ENCODE peak calls at places on chromosomes 11 and 22, in five cellular contexts. Q is right lobe of liver; O is HL-60; C is astrocyte; H is CD8-positive, alpha-beta T cell. J is an unnamed sample.

GRCh38 chr11:64268687-64269379 is 15.6 kb downstream of the BAD start:
- DNase-seq in Q (peak; percentile 71), O (peak; percentile 77), C (peak; percentile 46), H (no peak), J (no peak)

GRCh38 chr11:127627629-127628462 is 627.3 kb upstream of the KIRREL3 start:
- DNase-seq in Q (peak; percentile 68), O (no peak), C (peak; percentile 20), H (no peak), J (no peak)

GRCh38 chr22:45784357-45785277 is 113.0 kb downstream of the ATXN10 start:
- DNase-seq in Q (no peak), O (no peak), C (no peak), H (no peak), J (no peak)

GRCh38 chr22:25567305-25567704 is 2.8 kb downstream of the GRK3 start:
- DNase-seq in Q (no peak), O (peak; percentile 21), C (no peak), H (no peak), J (no peak)

GRCh38 chr22:25219948-25220442 is 556 bp downstream of the CRYBB2 start:
- DNase-seq in Q (no peak), O (no peak), C (no peak), H (no peak), J (no peak)

GRCh38 chr11:30377347-30377746 is 54.4 kb downstream of the ARL14EP start:
- DNase-seq in Q (no peak), O (no peak), C (no peak), H (no peak), J (no peak)

GRCh38 chr11:13382751-13383150 is 80.3 kb downstream of the BTBD10 start:
- DNase-seq in Q (no peak), O (no peak), C (no peak), H (no peak), J (no peak)

GRCh38 chr22:47963660-47964059 is 1201.2 kb downstream of the TBC1D22A start:
- DNase-seq in Q (no peak), O (no peak), C (no peak), H (no peak), J (no peak)

GRCh38 chr22:23763579-23764331 is 965 bp downstream of the C22orf15 start:
- DNase-seq in Q (no peak), O (no peak), C (no peak), H (no peak), J (no peak)

GRCh38 chr22:44025171-44026065 is 1.3 kb downstream of the PARVB start:
- DNase-seq in Q (peak; percentile 55), O (peak; percentile 72), C (no peak), H (no peak), J (no peak)

GRCh38 chr11:73262851-73263495 is 9.2 kb upstream of the P2RY6 start:
- DNase-seq in Q (no peak), O (no peak), C (peak; percentile 14), H (no peak), J (no peak)

GRCh38 chr11:84719935-84720577 is 907.1 kb downstream of the DLG2 start:
- DNase-seq in Q (peak; percentile 29), O (no peak), C (no peak), H (no peak), J (no peak)

GRCh38 chr11:128632151-128632791 is 44.9 kb upstream of the ETS1 start:
- DNase-seq in Q (no peak), O (peak; percentile 43), C (peak; percentile 46), H (peak; percentile 29), J (peak; percentile 45)

DNA sequence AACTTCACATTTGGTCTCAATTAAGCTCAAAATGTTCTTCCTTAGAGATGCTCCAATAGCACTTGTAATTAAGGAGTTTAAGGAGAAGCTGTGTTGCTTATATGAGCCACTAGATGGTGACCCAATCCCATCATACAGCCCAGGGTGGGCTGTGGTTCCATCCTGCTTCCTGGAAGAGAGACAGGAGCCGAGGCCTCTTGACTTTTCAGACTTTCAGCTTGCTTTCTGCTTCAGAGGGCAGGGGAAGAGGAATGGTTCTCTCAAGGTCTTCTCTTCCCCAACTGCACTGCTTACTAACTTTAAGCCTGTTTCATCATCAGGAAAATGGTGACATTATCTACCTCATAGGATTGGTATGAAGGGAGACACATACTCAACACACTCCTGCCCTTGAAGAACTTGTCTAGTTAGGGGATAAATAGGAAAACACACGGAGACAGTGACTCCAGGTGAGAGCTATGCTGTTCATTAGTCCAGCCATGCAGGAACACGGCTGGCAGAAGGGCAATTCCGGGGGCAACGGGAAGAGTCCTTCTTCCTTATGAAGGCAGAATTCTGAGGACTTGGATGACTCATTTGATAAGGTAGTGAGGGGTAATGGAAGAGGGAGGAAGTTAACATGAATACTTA is 20.1 kb downstream of the TMEM218 start:
- DNase-seq in Q (no peak), O (no peak), C (peak; percentile 64), H (no peak), J (peak; percentile 58)
- TF ChIP-seq CTCF in Q (peak; percentile 63), O (no peak), C (peak; percentile 78), H (no peak), J (peak; percentile 80)

GRCh38 chr11:88420165-88420781 is 82.7 kb upstream of the CTSC start:
- DNase-seq in Q (no peak), O (peak; percentile 60), C (peak; percentile 48), H (no peak), J (no peak)
- H3K27ac ChIP-seq in Q (no peak overlapping the region), O (peak overlapping the region; percentile 61), C (no peak overlapping the region), H (no peak overlapping the region), J (no peak overlapping the region)

DNA sequence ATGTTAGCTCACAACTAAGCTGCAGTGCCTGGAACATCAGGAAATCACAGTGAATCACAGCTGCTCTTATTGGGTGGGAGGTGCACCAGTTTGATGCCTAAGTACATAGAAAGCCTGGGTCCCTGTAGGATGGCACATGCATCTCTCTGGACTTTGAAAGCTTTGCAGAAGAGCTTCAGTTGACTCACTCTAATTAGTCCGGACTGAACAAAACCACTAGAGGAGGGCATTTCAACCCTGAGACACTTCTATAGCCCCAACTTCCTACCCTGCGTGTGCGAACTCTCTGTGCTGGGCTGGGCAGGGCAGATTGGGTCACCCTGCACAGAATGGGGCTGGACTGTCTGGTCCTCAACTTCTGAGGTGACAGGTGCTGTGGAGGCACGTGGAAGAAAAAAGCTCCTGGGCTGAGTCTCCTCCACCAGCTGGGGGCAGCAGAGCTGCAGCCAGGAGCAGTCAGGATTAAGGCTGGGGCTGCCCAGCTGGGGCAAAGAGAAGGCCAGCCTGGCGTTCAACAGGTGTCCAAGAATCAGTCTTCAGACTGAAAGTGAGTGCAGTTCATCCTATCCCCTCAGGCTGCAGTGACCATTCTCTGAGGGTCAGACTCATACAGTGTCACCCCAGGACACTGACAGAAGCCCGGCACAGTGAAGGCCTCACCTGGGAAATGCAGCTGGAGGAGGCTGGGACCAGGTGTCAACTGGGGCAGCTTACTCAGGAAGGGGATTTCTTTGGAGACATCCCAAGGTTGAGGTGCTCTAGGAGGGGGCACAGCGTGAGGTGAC is 22.1 kb downstream of the GGTLC2 start:
- DNase-seq in Q (peak; percentile 58), O (peak; percentile 35), C (no peak), H (no peak), J (no peak)
- TF ChIP-seq CTCF in Q (peak; percentile 67), O (peak; percentile 55), C (peak; percentile 29), H (no peak), J (peak; percentile 85)

GRCh38 chr11:16289541-16289940 is 66.8 kb downstream of the SOX6 start:
- DNase-seq in Q (no peak), O (no peak), C (no peak), H (no peak), J (no peak)

GRCh38 chr11:16280256-16280682 is 76.1 kb downstream of the SOX6 start:
- DNase-seq in Q (no peak), O (no peak), C (peak; percentile 2), H (no peak), J (no peak)

GRCh38 chr11:16291729-16292128 is 64.6 kb downstream of the SOX6 start:
- DNase-seq in Q (no peak), O (no peak), C (no peak), H (no peak), J (no peak)

GRCh38 chr11:16286095-16286494 is 70.3 kb downstream of the SOX6 start:
- DNase-seq in Q (no peak), O (no peak), C (no peak), H (no peak), J (no peak)
- H3K27ac ChIP-seq in Q (no peak overlapping the region), O (no peak overlapping the region), C (no peak overlapping the region), H (no peak overlapping the region), J (no peak overlapping the region)

DNA sequence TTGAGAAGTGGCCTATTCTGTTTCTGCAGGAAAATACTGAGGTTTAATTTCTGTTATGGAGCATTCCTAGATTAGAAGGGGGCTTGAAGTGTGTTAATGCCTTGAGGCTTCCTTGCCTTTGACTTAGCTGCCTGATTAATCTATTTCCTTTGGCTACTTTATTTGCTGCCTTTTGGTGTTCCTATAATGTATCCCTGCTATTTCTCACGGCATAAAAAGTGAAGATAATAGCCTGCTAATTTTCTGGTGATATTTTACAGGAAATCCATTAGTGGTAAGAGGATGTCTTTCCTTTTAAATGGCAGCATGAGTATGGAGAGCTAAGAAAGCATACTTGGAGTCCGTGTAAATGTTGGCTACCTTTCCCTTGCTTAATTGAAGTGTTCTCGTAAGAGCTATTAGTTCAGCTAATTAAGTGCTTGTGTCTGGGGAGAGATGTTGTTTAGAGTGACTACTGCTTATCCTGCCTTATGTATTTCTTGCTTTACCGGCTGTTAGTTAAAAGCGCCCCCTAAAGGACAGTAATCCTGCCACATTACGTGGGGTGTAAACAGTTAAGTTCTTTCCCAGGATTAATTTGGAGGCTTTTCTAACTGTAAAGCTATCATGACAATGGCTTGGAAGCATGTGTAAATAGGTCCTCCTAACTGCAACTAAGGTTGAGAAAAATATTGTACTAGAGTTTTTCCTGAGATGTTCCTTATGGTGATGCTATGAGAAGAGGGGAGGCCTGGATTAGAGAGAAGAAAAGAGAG is 45.6 kb downstream of the ZNF280B start:
- DNase-seq in Q (no peak), O (peak; percentile 5), C (no peak), H (no peak), J (no peak)
- TF ChIP-seq CTCF in Q (no peak), O (peak; percentile 17), C (peak; percentile 21), H (no peak), J (peak; percentile 38)

GRCh38 chr11:33697997-33698396 is 2.6 kb downstream of the C11orf91 start:
- DNase-seq in Q (no peak), O (no peak), C (no peak), H (no peak), J (no peak)

GRCh38 chr11:33695051-33695566 is 5.5 kb downstream of the C11orf91 start:
- DNase-seq in Q (peak; percentile 77), O (no peak), C (no peak), H (no peak), J (no peak)

GRCh38 chr11:33698921-33699320 is 1.7 kb downstream of the C11orf91 start:
- DNase-seq in Q (no peak), O (peak; percentile 57), C (no peak), H (no peak), J (no peak)

GRCh38 chr11:33696411-33696810 is 4.2 kb downstream of the C11orf91 start:
- DNase-seq in Q (no peak), O (peak; percentile 30), C (no peak), H (no peak), J (no peak)

DNA sequence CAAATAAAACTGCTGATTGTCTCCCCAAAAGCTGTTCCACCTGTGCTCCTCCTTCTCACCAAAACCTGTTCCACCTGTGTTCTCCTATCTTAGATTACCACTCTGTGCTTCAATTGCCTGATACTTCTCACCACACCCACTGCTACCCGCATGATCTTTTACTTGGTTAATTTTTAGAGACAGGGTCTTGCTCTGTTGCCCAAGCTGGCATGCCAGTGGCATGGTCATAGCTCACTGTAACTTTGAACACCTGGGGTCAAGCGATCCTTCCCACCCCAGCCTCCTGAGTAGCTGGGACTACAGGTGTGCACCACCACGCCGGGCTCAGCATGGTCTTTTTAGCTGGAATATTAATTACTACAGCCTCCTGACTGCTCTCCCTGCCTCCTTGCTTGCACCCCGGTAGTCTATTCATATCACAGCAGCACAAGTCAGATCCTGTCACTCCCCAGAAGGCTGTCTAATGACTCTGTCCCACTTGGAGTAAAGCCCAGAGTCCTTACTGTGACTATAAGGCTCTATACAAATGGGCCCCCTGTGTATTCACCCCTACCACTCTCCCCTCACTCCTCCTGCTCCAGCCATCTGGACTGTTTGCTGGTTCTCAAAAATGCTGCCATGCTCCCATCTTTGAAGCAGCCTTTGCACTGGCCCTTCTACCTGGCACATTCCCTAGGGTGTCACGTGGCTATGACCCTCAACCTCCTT is 3.5 kb downstream of the C11orf91 start:
- DNase-seq in Q (no peak), O (no peak), C (no peak), H (no peak), J (no peak)
- H3K27ac ChIP-seq in Q (no peak overlapping the region), O (no peak overlapping the region), C (no peak overlapping the region), H (no peak overlapping the region), J (no peak overlapping the region)